ENCODE peak calls at places on chromosome 17, in six cellular contexts. W is HS-27A; F is central memory CD4-positive, alpha-beta T cell; P is bronchial epithelial cell; H is activated T-helper 1 cell treated with Interleukin-2 at 50 U/mL for 16 hours; M is activated CD4-positive, CD25-positive, alpha-beta regulatory T cell treated with anti-CD3 and anti-CD28 coated beads, Interleukin-2, amount 50 U/mL, for 16 hours. E is an unnamed sample.

GRCh38 chr17:3794890-3795757 is 5.9 kb downstream of the ITGAE start:
- DNase-seq in M (no peak), P (peak; percentile 52), W (no peak), F (peak; percentile 26), H (no peak), E (peak; percentile 27)

GRCh38 chr17:60352071-60352470 is 39.9 kb downstream of the USP32 start:
- DNase-seq in F (no peak), P (no peak), W (no peak), M (no peak), H (no peak), E (no peak)

GRCh38 chr17:4719684-4720221 is 9.3 kb downstream of the ARRB2 start:
- DNase-seq in H (no peak), F (no peak), P (no peak), M (no peak), W (no peak), E (no peak)

GRCh38 chr17:76659928-76660614 is 16.5 kb upstream of the ST6GALNAC1 start:
- DNase-seq in P (peak; percentile 53), W (no peak), M (no peak), H (no peak), F (peak; percentile 27), E (peak; percentile 54)

GRCh38 chr17:40456396-40456951 is 13.2 kb downstream of the IGFBP4 start:
- DNase-seq in P (no peak), M (no peak), H (no peak), W (no peak), F (no peak), E (no peak)

GRCh38 chr17:182164-182751 is 808 bp upstream of the DOC2B start:
- DNase-seq in P (peak; percentile 75), M (no peak), W (no peak), F (no peak), H (no peak), E (no peak)

GRCh38 chr17:15124746-15125145 is 140.4 kb downstream of the PMP22 start:
- DNase-seq in W (no peak), P (no peak), H (no peak), M (no peak), F (no peak), E (no peak)

GRCh38 chr17:79826210-79826680 is 13.0 kb downstream of the CBX4 start:
- DNase-seq in P (no peak), F (no peak), M (no peak), W (no peak), H (no peak), E (no peak)

GRCh38 chr17:58172369-58173071 is 5.7 kb downstream of the OR4D2 start:
- DNase-seq in M (peak; percentile 17), P (peak; percentile 52), F (peak; percentile 57), H (peak; percentile 24), W (no peak), E (peak; percentile 72)

GRCh38 chr17:75645501-75645888 is 12.3 kb downstream of the SMIM5 start:
- DNase-seq in W (no peak), M (no peak), F (no peak), P (peak; percentile 100), H (no peak), E (no peak)

GRCh38 chr17:5699789-5700188 is 115.5 kb upstream of the NLRP1 start:
- DNase-seq in P (no peak), W (no peak), F (no peak), M (no peak), H (no peak), E (no peak)

GRCh38 chr17:49987681-49988441 is 7.2 kb downstream of the DLX3 start:
- DNase-seq in W (no peak), P (no peak), H (no peak), F (no peak), M (no peak), E (no peak)

GRCh38 chr17:77306048-77306789 is 165.4 kb downstream of the SEC14L1 start:
- DNase-seq in H (no peak), P (peak; percentile 86), F (no peak), M (no peak), W (no peak), E (no peak)

GRCh38 chr17:69757794-69758430 is 317.1 kb upstream of the KCNJ16 start:
- DNase-seq in W (no peak), P (peak; percentile 88), H (no peak), F (no peak), M (no peak), E (no peak)

GRCh38 chr17:32746698-32747097 is 130.2 kb downstream of the MYO1D start:
- DNase-seq in H (no peak), M (no peak), P (peak; percentile 85), F (no peak), W (no peak), E (no peak)

GRCh38 chr17:43366809-43367587 is 31.8 kb upstream of the ARL4D start:
- DNase-seq in P (no peak), F (no peak), H (no peak), M (no peak), W (no peak), E (no peak)

GRCh38 chr17:62043602-62044001 is 21.5 kb downstream of the MED13 start:
- DNase-seq in P (no peak), F (no peak), W (no peak), M (no peak), H (no peak), E (no peak)

GRCh38 chr17:74210191-74211140 is 2.9 kb upstream of the TTYH2 start:
- DNase-seq in W (no peak), F (peak; percentile 78), P (peak; percentile 53), M (peak; percentile 66), H (peak; percentile 70), E (peak; percentile 83)

GRCh38 chr17:16986391-16986790 is 14.5 kb upstream of the TNFRSF13B start:
- DNase-seq in W (no peak), M (no peak), H (no peak), P (peak; percentile 12), F (no peak), E (no peak)

GRCh38 chr17:57916925-57917858 is 38.0 kb downstream of the CUEDC1 start:
- DNase-seq in W (no peak), M (no peak), H (no peak), F (peak; percentile 4), P (no peak), E (peak; percentile 27)

GRCh38 chr17:40122466-40122943 is 734 bp downstream of the MSL1 start:
- DNase-seq in M (no peak), F (no peak), W (no peak), H (no peak), P (no peak), E (peak; percentile 15)

E was measured in CD4-positive, alpha-beta memory T cell.